ENCODE peak calls at places on chromosomes 4 and X, in five cellular contexts. F is SK-N-SH, B is HepG2, L is H1, H is K562. W is an unnamed sample.

GRCh38 chr4:54213001-54213400 is 16.1 kb upstream of the PDGFRA start:
- DNase-seq in B (no peak), F (no peak), H (no peak), L (no peak), W (no peak)

GRCh38 chrX:131752493-131753198 is 208.8 kb downstream of the OR13H1 start:
- DNase-seq in H (no peak), F (peak), L (no peak), B (no peak), W (peak)

GRCh38 chr4:38730830-38731646 is 51.8 kb downstream of the TLR10 start:
- DNase-seq in B (peak), H (peak), L (peak), F (peak), W (peak)

GRCh38 chr4:86448891-86449290 is 89.0 kb upstream of the MAPK10 start:
- DNase-seq in L (no peak), B (no peak), H (no peak), F (no peak), W (no peak)

GRCh38 chrX:118208476-118208875 is 91.9 kb upstream of the KLHL13 start:
- DNase-seq in L (no peak), B (no peak), H (no peak), F (no peak), W (no peak)

GRCh38 chrX:131827935-131828334 is 195.2 kb upstream of the STK26 start:
- DNase-seq in H (peak), B (no peak), F (peak), L (no peak), W (peak)

GRCh38 chrX:125953769-125954168 is 212.3 kb downstream of the DCAF12L2 start:
- DNase-seq in B (no peak), L (no peak), F (no peak), H (no peak), W (no peak)

GRCh38 chr4:121913667-121914066 is 38.2 kb downstream of the TRPC3 start:
- DNase-seq in B (no peak), H (no peak), F (no peak), L (no peak), W (no peak)

GRCh38 chr4:174494731-174495130 is 27.6 kb downstream of the HPGD start:
- DNase-seq in H (no peak), B (no peak), F (no peak), L (no peak), W (no peak)

GRCh38 chrX:16472345-16472744 is 177.6 kb upstream of the S100G start:
- DNase-seq in H (no peak), L (no peak), F (no peak), B (no peak), W (no peak)

GRCh38 chrX:153333821-153334653 is at the start of gene ZNF275:
- DNase-seq in B (peak), H (peak), L (peak), F (peak), W (no peak)

GRCh38 chr4:173415885-173416658 is 17.2 kb upstream of the SCRG1 start:
- DNase-seq in B (no peak), F (peak), L (no peak), H (no peak), W (no peak)

GRCh38 chr4:52657630-52658501 is 1.2 kb downstream of the USP46 start:
- DNase-seq in H (no peak), L (peak), B (no peak), F (peak), W (no peak)

GRCh38 chr4:106690487-106690886 is 321.9 kb upstream of the GIMD1 start:
- DNase-seq in F (no peak), L (no peak), B (no peak), H (no peak), W (no peak)

GRCh38 chr4:83548151-83548905 is 12.4 kb downstream of the GPAT3 start:
- DNase-seq in H (peak), F (no peak), L (no peak), B (peak), W (peak)

GRCh38 chr4:153485374-153485773 is 19.2 kb downstream of the TMEM131L start:
- DNase-seq in L (no peak), H (no peak), F (no peak), B (no peak), W (no peak)

GRCh38 chr4:156329779-156330178 is 376.1 kb upstream of the CTSO start:
- DNase-seq in F (no peak), L (no peak), B (no peak), H (no peak), W (no peak)

GRCh38 chr4:40628888-40629287 is 776 bp downstream of the RBM47 start:
- DNase-seq in F (no peak), H (no peak), L (no peak), B (no peak), W (no peak)

GRCh38 chr4:70722199-70722791 is 531 bp downstream of the RUFY3 start:
- DNase-seq in L (no peak), H (peak), B (no peak), F (peak), W (no peak)

GRCh38 chr4:88481557-88481956 is 24.6 kb downstream of the HERC5 start:
- DNase-seq in L (no peak), B (no peak), H (no peak), F (peak), W (no peak)

GRCh38 chr4:88734403-88734949 is 36.8 kb upstream of the NAP1L5 start:
- DNase-seq in F (no peak), B (no peak), L (no peak), H (no peak), W (no peak)

GRCh38 chrX:133813991-133814390 is 171.4 kb downstream of the GPC3 start:
- DNase-seq in B (no peak), L (no peak), F (no peak), H (no peak), W (no peak)

GRCh38 chrX:672931-673330 is 42.3 kb downstream of the SHOX start:
- DNase-seq in B (no peak), F (no peak), L (no peak), H (no peak), W (no peak)

GRCh38 chr4:157223446-157223845 is 2.9 kb downstream of the GRIA2 start:
- DNase-seq in F (no peak), H (no peak), B (no peak), L (no peak), W (no peak)

GRCh38 chr4:88054229-88054628 is 46.8 kb downstream of the PKD2 start:
- DNase-seq in H (no peak), L (no peak), B (no peak), F (no peak), W (no peak)

GRCh38 chr4:117400039-117400835 is 314.9 kb upstream of the TRAM1L1 start:
- DNase-seq in H (no peak), B (peak), F (no peak), L (no peak), W (no peak)

GRCh38 chrX:133749951-133750350 is 235.4 kb downstream of the GPC3 start:
- DNase-seq in B (no peak), L (no peak), H (no peak), F (no peak), W (no peak)

GRCh38 chr4:121072836-121073362 is 564 bp upstream of the NDNF start:
- DNase-seq in L (no peak), B (no peak), F (peak), H (no peak), W (no peak)

GRCh38 chr4:119035941-119036737 is 99.5 kb upstream of the MYOZ2 start:
- DNase-seq in B (no peak), L (no peak), F (no peak), H (no peak), W (no peak)

GRCh38 chr4:171813195-171813955 is at the start of gene GALNTL6:
- DNase-seq in H (no peak), F (peak), B (no peak), L (peak), W (no peak)

GRCh38 chrX:11097920-11098319 is 13.2 kb upstream of the HCCS start:
- DNase-seq in L (no peak), F (no peak), H (no peak), B (peak), W (no peak)

GRCh38 chr4:178414881-178415446 is 972.7 kb upstream of the AGA start:
- DNase-seq in F (peak), L (no peak), H (no peak), B (no peak), W (no peak)

GRCh38 chrX:11138498-11139390 is 27.6 kb downstream of the HCCS start:
- DNase-seq in F (peak), H (no peak), L (no peak), B (no peak), W (no peak)

GRCh38 chr4:26204911-26205368 is 115.9 kb upstream of the RBPJ start:
- DNase-seq in L (no peak), F (no peak), B (no peak), H (no peak), W (no peak)

GRCh38 chr4:30744957-30745640 is 24.9 kb downstream of the PCDH7 start:
- DNase-seq in B (no peak), F (no peak), H (no peak), L (no peak), W (no peak)

GRCh38 chrX:102950908-102951866 is 14.1 kb downstream of the RAB40AL start:
- DNase-seq in L (peak), H (peak), B (peak), F (peak), W (no peak)

GRCh38 chr4:94826206-94826605 is 68.5 kb downstream of the BMPR1B start:
- DNase-seq in H (no peak), F (no peak), L (no peak), B (no peak), W (no peak)

GRCh38 chrX:137428777-137429564 is 137.0 kb upstream of the ZIC3 start:
- DNase-seq in B (no peak), L (peak), F (no peak), H (no peak), W (no peak)

GRCh38 chr4:66855956-66856355 is 689.3 kb downstream of the CENPC start:
- DNase-seq in H (no peak), F (no peak), L (no peak), B (no peak), W (no peak)

GRCh38 chr4:3858765-3859388 is 92.7 kb downstream of the ADRA2C start:
- DNase-seq in H (no peak), B (no peak), F (no peak), L (no peak), W (no peak)
- TF ChIP-seq USF2 in H (no peak), B (no peak), F (no peak), L (no peak), W (no peak)

DNA sequence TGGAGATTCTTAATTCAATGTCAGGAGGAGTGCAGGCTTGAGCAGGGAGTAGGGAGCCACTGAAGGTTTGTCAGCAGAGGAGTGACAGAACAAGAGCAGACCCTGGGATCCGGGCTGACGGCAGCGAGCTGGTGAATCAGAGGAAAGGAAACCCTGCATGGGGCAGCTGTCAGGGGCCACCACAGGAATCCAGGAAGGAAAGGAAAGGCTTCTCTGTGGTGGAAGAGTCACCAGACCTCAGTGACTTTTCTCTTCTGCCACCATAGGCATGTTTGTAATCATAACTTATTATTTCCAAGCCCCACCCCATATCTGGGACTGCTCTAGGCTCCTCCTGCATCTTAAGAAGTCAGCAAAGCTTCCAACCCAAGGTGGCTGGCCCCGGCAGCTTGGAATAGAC is 150.9 kb downstream of the BCOR start:
- DNase-seq in H (no peak), F (no peak), L (no peak), B (no peak), W (no peak)
- TF ChIP-seq GABPA in H (no peak), F (no peak), L (no peak), B (no peak), W (no peak)

GRCh38 chr4:48340905-48341775 is at the start of gene SLAIN2:
- DNase-seq in L (peak), H (peak), B (peak), F (peak), W (peak)

GRCh38 chr4:48343035-48343434 is 1.7 kb downstream of the SLAIN2 start:
- DNase-seq in H (no peak), F (no peak), L (no peak), B (no peak), W (no peak)

GRCh38 chr4:48343531-48343930 is 2.2 kb downstream of the SLAIN2 start:
- DNase-seq in F (no peak), H (no peak), B (no peak), L (no peak), W (no peak)

GRCh38 chr4:48342559-48342878 is 1.2 kb downstream of the SLAIN2 start:
- DNase-seq in F (no peak), L (no peak), H (no peak), B (no peak), W (no peak)

GRCh38 chr4:48341776-48342558 is 638 bp downstream of the SLAIN2 start:
- DNase-seq in F (peak), B (no peak), L (peak), H (peak), W (no peak)
- TF ChIP-seq USF2 in F (no peak), B (no peak), L (no peak), H (no peak), W (no peak)

GRCh38 chr4:8419222-8420041 is 21.1 kb downstream of the ACOX3 start:
- DNase-seq in F (no peak), H (no peak), B (no peak), L (no peak), W (peak)
- TF ChIP-seq GABPA in F (no peak), H (no peak), B (no peak), L (no peak), W (no peak)

DNA sequence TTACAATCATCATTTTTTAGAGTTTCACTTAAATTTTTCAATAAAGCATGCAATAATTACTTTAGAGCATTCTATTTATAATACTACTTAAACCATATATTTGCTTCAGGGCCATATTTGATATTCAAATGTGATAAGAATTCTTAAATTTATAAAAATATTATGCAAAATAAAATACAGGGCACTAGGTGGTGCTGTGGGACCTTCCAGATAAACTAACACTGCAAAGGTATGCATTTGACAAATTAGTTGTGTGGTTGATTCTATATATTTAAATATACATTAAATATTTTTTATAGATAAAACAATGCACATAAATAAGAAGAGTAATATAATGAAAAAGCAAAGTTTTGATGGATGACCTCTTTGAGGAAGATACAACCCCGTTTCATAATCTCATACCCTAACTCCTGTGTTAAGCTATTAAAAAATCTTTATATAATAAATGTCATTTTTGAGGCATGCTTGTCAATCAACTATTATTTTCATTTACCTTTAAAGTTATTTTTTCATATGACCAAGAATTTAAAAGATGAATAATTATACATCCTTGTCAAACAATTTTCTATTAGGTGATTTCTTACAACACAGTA is 128.4 kb downstream of the REELD1 start:
- DNase-seq in L (no peak), F (peak), H (peak), B (no peak), W (no peak)
- TF ChIP-seq USF2 in L (no peak), F (no peak), H (no peak), B (no peak), W (no peak)

GRCh38 chrX:120450163-120450562 is 18.9 kb downstream of the LAMP2 start:
- DNase-seq in B (no peak), F (peak), L (no peak), H (no peak), W (no peak)
- TF ChIP-seq GABPA in B (no peak), F (no peak), L (no peak), H (no peak), W (no peak)

DNA sequence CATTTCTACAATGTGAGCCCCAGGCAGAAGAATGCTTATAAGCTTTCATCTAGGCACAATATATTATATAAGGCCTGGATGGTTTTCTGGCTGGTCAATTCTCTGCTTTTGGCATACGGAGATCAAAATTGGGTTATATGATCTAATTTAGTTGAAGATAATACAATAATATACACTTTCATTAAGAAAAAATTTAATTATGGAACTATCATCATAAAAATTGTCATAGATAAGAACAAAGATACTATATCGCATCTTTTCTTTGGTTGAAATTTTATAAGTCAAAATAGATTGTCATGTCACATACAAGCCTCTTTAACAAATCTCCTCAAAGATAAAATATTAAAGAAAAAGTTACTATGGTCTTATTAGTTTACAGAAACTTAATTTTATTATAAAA is 17.1 kb downstream of the DMD start:
- DNase-seq in H (no peak), L (no peak), F (no peak), B (no peak), W (no peak)
- TF ChIP-seq USF2 in H (no peak), L (no peak), F (no peak), B (no peak), W (no peak)

GRCh38 chr4:151652841-151653547 is 107.8 kb downstream of the GATB start:
- DNase-seq in H (no peak), L (no peak), B (no peak), F (no peak), W (no peak)
- TF ChIP-seq GABPA in H (no peak), L (no peak), B (no peak), F (no peak), W (no peak)

GRCh38 chrX:12421918-12422317 is 283.6 kb downstream of the FRMPD4 start:
- DNase-seq in L (no peak), B (no peak), H (no peak), F (no peak), W (no peak)
- TF ChIP-seq USF2 in L (no peak), B (no peak), H (no peak), F (no peak), W (no peak)